ENCODE peak calls at places on chromosomes 3 and 15, in ten cellular contexts. N, P, H, X, L, J, K, Z, Q and U are unnamed samples.

GRCh38 chr15:41445399-41445798 is 28.5 kb downstream of the RTF1 start:
- DNase-seq in N (no peak), P (no peak), H (no peak), X (no peak), L (no peak), J (no peak), K (no peak), Z (no peak), Q (no peak), U (no peak)

GRCh38 chr3:189851682-189852081 is 220.5 kb downstream of the TP63 start:
- DNase-seq in N (no peak), P (no peak), H (no peak), X (no peak), L (no peak), J (no peak), K (no peak), Z (no peak), Q (no peak), U (no peak)

GRCh38 chr15:88048759-88049158 is 207.8 kb downstream of the NTRK3 start:
- DNase-seq in N (no peak), P (no peak), H (no peak), X (no peak), L (no peak), J (no peak), K (no peak), Z (no peak), Q (no peak), U (no peak)

GRCh38 chr3:39110041-39110639 is 2.7 kb downstream of the TTC21A start:
- DNase-seq in N (no peak), P (no peak), H (no peak), X (no peak), L (no peak), J (no peak), K (no peak), Z (no peak), Q (no peak), U (no peak)

GRCh38 chr3:50264389-50264963 is 4.5 kb upstream of the SEMA3B start:
- DNase-seq in N (no peak), P (peak; percentile 75), H (peak; percentile 9), X (no peak), L (peak; percentile 78), J (no peak), K (peak; percentile 82), Z (no peak), Q (peak; percentile 77), U (peak; percentile 93)

GRCh38 chr3:101095703-101096102 is 102.5 kb upstream of the ABI3BP start:
- DNase-seq in N (no peak), P (no peak), H (no peak), X (no peak), L (no peak), J (no peak), K (no peak), Z (no peak), Q (no peak), U (no peak)

GRCh38 chr3:104596054-104596453 is 770.7 kb upstream of the ALCAM start:
- DNase-seq in N (no peak), P (no peak), H (no peak), X (no peak), L (no peak), J (no peak), K (no peak), Z (no peak), Q (no peak), U (no peak)

GRCh38 chr15:90345859-90346258 is 6.2 kb upstream of the ZNF774 start:
- DNase-seq in N (no peak), P (no peak), H (no peak), X (no peak), L (no peak), J (no peak), K (no peak), Z (no peak), Q (no peak), U (no peak)

GRCh38 chr15:48643776-48644497 is 1.6 kb downstream of the FBN1 start:
- DNase-seq in N (no peak), P (no peak), H (no peak), X (peak; percentile 17), L (no peak), J (no peak), K (no peak), Z (no peak), Q (peak; percentile 34), U (peak; percentile 40)

GRCh38 chr15:89171136-89172072 is 50.0 kb downstream of the RLBP1 start:
- DNase-seq in N (peak; percentile 26), P (peak; percentile 22), H (peak; percentile 9), X (no peak), L (no peak), J (no peak), K (peak; percentile 16), Z (peak; percentile 44), Q (peak; percentile 50), U (peak; percentile 46)